ENCODE peak calls at places on chromosomes 6 and 20, in nine cellular contexts. I is activated naive CD4-positive, alpha-beta T cell treated with anti-CD3 and anti-CD28 coated beads, Interleukin-2, amount 10 ng/mL, durations not matched to agents 7 days and 5 days; L is HFFc6; Y is GM06990; C is activated CD8-positive, alpha-beta memory T cell treated with anti-CD3 and anti-CD28 coated beads for 1 hour; T is NCI-H1105; V is stimulated activated CD8-positive, alpha-beta memory T cell treated with anti-CD3 and anti-CD28 coated beads, Interleukin-15, amount 100 ng/mL, for 1 hour; Z is stimulated activated CD4-positive, alpha-beta T cell treated with anti-CD3 and anti-CD28 coated beads, Interleukin-1b, Interleukin-23, amount 100 ng/mL, for 4 hours; F is thoracic aorta. M is an unnamed sample.

GRCh38 chr20:15708984-15709598 is 864.2 kb downstream of the KIF16B start:
- DNase-seq in Z (peak; percentile 16), V (peak; percentile 9), L (no peak), C (peak; percentile 22), Y (peak; percentile 28), I (peak; percentile 39), T (no peak), F (no peak), M (peak; percentile 26)

GRCh38 chr6:47342824-47343223 is 33.1 kb upstream of the TNFRSF21 start:
- DNase-seq in Z (no peak), F (no peak), L (no peak), T (no peak), V (no peak), Y (no peak), I (no peak), C (no peak), M (no peak)

GRCh38 chr6:136975089-136975715 is 53.1 kb downstream of the SLC35D3 start:
- DNase-seq in C (no peak), I (no peak), Z (no peak), Y (no peak), V (no peak), F (no peak), L (no peak), T (no peak), M (no peak)

GRCh38 chr20:45944965-45945677 is 10.6 kb downstream of the PCIF1 start:
- DNase-seq in Y (no peak), C (no peak), I (no peak), Z (no peak), L (no peak), F (no peak), T (no peak), V (no peak), M (no peak)

GRCh38 chr6:151242420-151242841 is 2.7 kb downstream of the AKAP12 start:
- DNase-seq in V (no peak), L (no peak), I (no peak), C (no peak), F (no peak), T (no peak), Z (no peak), Y (no peak), M (no peak)

GRCh38 chr6:82761674-82762345 is 303.8 kb downstream of the UBE3D start:
- DNase-seq in Y (no peak), F (no peak), C (no peak), Z (no peak), L (no peak), V (no peak), I (no peak), T (no peak), M (no peak)

GRCh38 chr6:12010635-12011275 is 1.4 kb upstream of the HIVEP1 start:
- DNase-seq in T (peak; percentile 57), C (peak; percentile 17), Y (peak; percentile 81), Z (peak; percentile 27), L (no peak), I (no peak), F (peak; percentile 33), V (peak; percentile 20), M (peak; percentile 66)

GRCh38 chr6:153616506-153616905 is 422.5 kb upstream of the OPRM1 start:
- DNase-seq in V (no peak), C (no peak), L (no peak), I (no peak), T (no peak), Z (no peak), Y (no peak), F (no peak), M (no peak)

GRCh38 chr6:139028658-139029469 is at the start of gene ABRACL:
- DNase-seq in F (peak; percentile 24), T (peak; percentile 55), C (peak; percentile 53), Z (peak; percentile 74), V (peak; percentile 39), Y (peak; percentile 83), I (peak; percentile 89), L (peak; percentile 11), M (peak; percentile 67)

GRCh38 chr20:19779634-19780033 is 21.6 kb downstream of the RIN2 start:
- DNase-seq in C (no peak), T (no peak), Y (no peak), V (no peak), Z (no peak), I (no peak), L (no peak), F (no peak), M (no peak)

GRCh38 chr6:138517635-138518034 is 18.3 kb upstream of the NHSL1 start:
- DNase-seq in Y (peak; percentile 11), V (peak; percentile 37), I (peak; percentile 74), F (no peak), T (no peak), C (peak; percentile 27), Z (peak; percentile 28), L (peak; percentile 57), M (peak; percentile 43)

GRCh38 chr6:41449399-41450245 is 96.6 kb upstream of the FOXP4 start:
- DNase-seq in L (no peak), Y (no peak), C (no peak), I (no peak), V (no peak), T (peak; percentile 5), F (no peak), Z (no peak), M (peak; percentile 82)

M was measured in mucosa of gallbladder.